ENCODE peak calls at places on chromosomes 2 and 18, in nine cellular contexts. D is activated gamma-delta T cell treated with Interleukin-2 at 50 U/mL for 16 hours; H is stimulated activated CD4-positive, alpha-beta T cell treated with anti-CD3 and anti-CD28 coated beads, Interleukin-12 subunit alpha, Interleukin-12 subunit beta, amount 100 ng/mL, for 24 hours; C is GM13977; I is epithelial cell of prostate; O is left kidney; V is HFFc6; E is activated T-helper 1 cell treated with Interleukin-2 at 50 U/mL for 16 hours; L is hypothalamus. B is an unnamed sample.

GRCh38 chr2:196836440-196836839 is 27.3 kb upstream of the C2orf66 start:
- DNase-seq in D (no peak), H (no peak), C (no peak), I (no peak), O (no peak), V (peak; percentile 30), E (no peak), L (no peak), B (no peak)

GRCh38 chr18:76056467-76057194 is 438.4 kb downstream of the ZNF516 start:
- DNase-seq in D (no peak), H (no peak), C (no peak), I (no peak), O (no peak), V (no peak), E (no peak), L (no peak), B (no peak)

GRCh38 chr2:12719400-12720104 is 2.8 kb downstream of the TRIB2 start:
- DNase-seq in D (no peak), H (no peak), C (no peak), I (no peak), O (peak; percentile 44), V (peak; percentile 70), E (no peak), L (no peak), B (no peak)

GRCh38 chr2:43136862-43137261 is 89.5 kb downstream of the ZFP36L2 start:
- DNase-seq in D (peak; percentile 85), H (no peak), C (no peak), I (no peak), O (peak; percentile 28), V (no peak), E (peak; percentile 68), L (no peak), B (no peak)

GRCh38 chr2:77161009-77161408 is 361.2 kb downstream of the LRRTM4 start:
- DNase-seq in D (no peak), H (no peak), C (no peak), I (peak; percentile 51), O (no peak), V (no peak), E (no peak), L (no peak), B (no peak)

GRCh38 chr2:213187386-213187785 is 36.0 kb upstream of the IKZF2 start:
- DNase-seq in D (no peak), H (no peak), C (no peak), I (no peak), O (no peak), V (no peak), E (no peak), L (no peak), B (no peak)

GRCh38 chr18:9631814-9632496 is 17.6 kb upstream of the PPP4R1 start:
- DNase-seq in D (no peak), H (no peak), C (no peak), I (no peak), O (no peak), V (peak; percentile 88), E (no peak), L (no peak), B (no peak)

GRCh38 chr2:11976090-11976489 is 229.7 kb downstream of the LPIN1 start:
- DNase-seq in D (no peak), H (no peak), C (no peak), I (no peak), O (no peak), V (no peak), E (no peak), L (no peak), B (no peak)

GRCh38 chr2:113117594-113118262 is 9.7 kb upstream of the IL1RN start:
- DNase-seq in D (no peak), H (no peak), C (no peak), I (peak; percentile 100), O (no peak), V (peak; percentile 91), E (no peak), L (no peak), B (no peak)

GRCh38 chr2:237092920-237093781 is 7.5 kb downstream of the COPS8 start:
- DNase-seq in D (no peak), H (no peak), C (no peak), I (no peak), O (peak; percentile 57), V (peak; percentile 61), E (no peak), L (no peak), B (no peak)

GRCh38 chr2:98691307-98691706 is 39.6 kb downstream of the MGAT4A start:
- DNase-seq in D (no peak), H (no peak), C (no peak), I (peak; percentile 22), O (no peak), V (no peak), E (no peak), L (no peak), B (no peak)

GRCh38 chr18:37425182-37425581 is 140.4 kb downstream of the CELF4 start:
- DNase-seq in D (no peak), H (no peak), C (no peak), I (no peak), O (no peak), V (no peak), E (no peak), L (no peak), B (no peak)

GRCh38 chr2:177393381-177393780 is 808 bp downstream of the AGPS start:
- DNase-seq in D (no peak), H (no peak), C (peak; percentile 49), I (no peak), O (peak; percentile 17), V (no peak), E (no peak), L (no peak), B (no peak)

GRCh38 chr18:79401494-79402208 is 5.9 kb downstream of the NFATC1 start:
- DNase-seq in D (no peak), H (no peak), C (no peak), I (no peak), O (no peak), V (no peak), E (no peak), L (no peak), B (no peak)

GRCh38 chr2:240892361-240892760 is 3.6 kb downstream of the MAB21L4 start:
- DNase-seq in D (no peak), H (no peak), C (no peak), I (no peak), O (no peak), V (no peak), E (no peak), L (no peak), B (no peak)

GRCh38 chr2:238165288-238165921 is 6.6 kb downstream of the ERFE start:
- DNase-seq in D (no peak), H (no peak), C (no peak), I (no peak), O (no peak), V (no peak), E (no peak), L (no peak), B (no peak)

GRCh38 chr2:150120271-150120950 is 367.1 kb downstream of the RND3 start:
- DNase-seq in D (no peak), H (no peak), C (no peak), I (no peak), O (no peak), V (no peak), E (no peak), L (no peak), B (no peak)

GRCh38 chr18:49160075-49160930 is 209.5 kb upstream of the SMAD7 start:
- DNase-seq in D (no peak), H (no peak), C (no peak), I (no peak), O (peak; percentile 59), V (no peak), E (no peak), L (no peak), B (no peak)

GRCh38 chr2:147684903-147685302 is 159.9 kb upstream of the ACVR2A start:
- DNase-seq in D (no peak), H (no peak), C (no peak), I (no peak), O (no peak), V (no peak), E (no peak), L (no peak), B (no peak)

GRCh38 chr2:213161759-213162514 is 10.5 kb upstream of the IKZF2 start:
- DNase-seq in D (no peak), H (no peak), C (no peak), I (no peak), O (no peak), V (peak; percentile 30), E (no peak), L (no peak), B (no peak)

GRCh38 chr18:43710135-43710534 is 432.8 kb upstream of the SYT4 start:
- DNase-seq in D (no peak), H (no peak), C (no peak), I (no peak), O (no peak), V (no peak), E (no peak), L (no peak), B (no peak)

GRCh38 chr2:45938649-45939511 is 287.4 kb downstream of the PRKCE start:
- DNase-seq in D (no peak), H (no peak), C (no peak), I (peak; percentile 91), O (peak; percentile 91), V (peak; percentile 96), E (no peak), L (no peak), B (no peak)

GRCh38 chr18:75169411-75169810 is 39.5 kb downstream of the PTGR3 start:
- DNase-seq in D (no peak), H (no peak), C (no peak), I (no peak), O (no peak), V (no peak), E (no peak), L (no peak), B (no peak)

GRCh38 chr2:85318222-85319182 is 9.3 kb downstream of the TGOLN2 start:
- DNase-seq in D (no peak), H (no peak), C (no peak), I (no peak), O (peak; percentile 93), V (peak; percentile 88), E (no peak), L (no peak), B (no peak)

GRCh38 chr2:45477546-45477945 is 133.5 kb downstream of the SRBD1 start:
- DNase-seq in D (no peak), H (no peak), C (no peak), I (no peak), O (no peak), V (no peak), E (no peak), L (no peak), B (no peak)

GRCh38 chr2:13488965-13489364 is 772.2 kb downstream of the TRIB2 start:
- DNase-seq in D (no peak), H (no peak), C (no peak), I (no peak), O (no peak), V (no peak), E (no peak), L (no peak), B (no peak)

GRCh38 chr2:192377174-192377573 is 182.4 kb upstream of the TMEFF2 start:
- DNase-seq in D (no peak), H (no peak), C (no peak), I (no peak), O (no peak), V (no peak), E (no peak), L (no peak), B (no peak)

GRCh38 chr2:39107156-39107555 is 13.7 kb downstream of the SOS1 start:
- DNase-seq in D (no peak), H (no peak), C (no peak), I (no peak), O (peak; percentile 24), V (no peak), E (no peak), L (no peak), B (no peak)

GRCh38 chr18:67766930-67767329 is 250.4 kb upstream of the DSEL start:
- DNase-seq in D (no peak), H (no peak), C (no peak), I (peak; percentile 85), O (no peak), V (peak; percentile 78), E (no peak), L (no peak), B (no peak)

GRCh38 chr2:95669441-95669994 is 77.7 kb downstream of the TRIM43 start:
- DNase-seq in D (no peak), H (no peak), C (no peak), I (no peak), O (peak; percentile 64), V (no peak), E (no peak), L (no peak), B (no peak)

GRCh38 chr2:100819365-100820345 is at the start of gene NPAS2:
- DNase-seq in D (no peak), H (no peak), C (peak; percentile 60), I (no peak), O (peak; percentile 83), V (no peak), E (no peak), L (no peak), B (no peak)

B was measured in memory B cell.